ENCODE peak calls at places on chromosome 6, in five cellular contexts. One of them, this sample, is unnamed.

GRCh38 chr6:26044140-26045045 is 42.8 kb upstream of the HFE start:
- DNase-seq in K562: no peak
- DNase-seq in HepG2: peak
- DNase-seq in GM12878: no peak
- DNase-seq in SK-N-SH: no peak
- DNase-seq in this sample: no peak

GRCh38 chr6:147514831-147515230 is 6.3 kb downstream of the SAMD5 start:
- DNase-seq in K562: no peak
- DNase-seq in HepG2: no peak
- DNase-seq in GM12878: no peak
- DNase-seq in SK-N-SH: no peak
- DNase-seq in this sample: no peak

GRCh38 chr6:153698001-153698400 is 341.0 kb upstream of the OPRM1 start:
- DNase-seq in K562: no peak
- DNase-seq in HepG2: no peak
- DNase-seq in GM12878: no peak
- DNase-seq in SK-N-SH: no peak
- DNase-seq in this sample: no peak

GRCh38 chr6:31888281-31889258 is 8.9 kb downstream of the EHMT2 start:
- DNase-seq in K562: peak
- DNase-seq in HepG2: no peak
- DNase-seq in GM12878: no peak
- DNase-seq in SK-N-SH: peak
- DNase-seq in this sample: no peak

GRCh38 chr6:49003348-49003747 is 459.7 kb downstream of the MMUT start:
- DNase-seq in K562: no peak
- DNase-seq in HepG2: no peak
- DNase-seq in GM12878: no peak
- DNase-seq in SK-N-SH: no peak
- DNase-seq in this sample: no peak

GRCh38 chr6:731924-732323 is 39.0 kb upstream of the EXOC2 start:
- DNase-seq in K562: no peak
- DNase-seq in HepG2: no peak
- DNase-seq in GM12878: no peak
- DNase-seq in SK-N-SH: no peak
- DNase-seq in this sample: no peak

GRCh38 chr6:116971959-116972358 is 94.9 kb downstream of the RFX6 start:
- DNase-seq in K562: peak
- DNase-seq in HepG2: peak
- DNase-seq in GM12878: no peak
- DNase-seq in SK-N-SH: peak
- DNase-seq in this sample: no peak

GRCh38 chr6:67451874-67452273 is 1183.2 kb upstream of the ADGRB3 start:
- DNase-seq in K562: no peak
- DNase-seq in HepG2: no peak
- DNase-seq in GM12878: no peak
- DNase-seq in SK-N-SH: no peak
- DNase-seq in this sample: no peak

GRCh38 chr6:79570802-79571367 is 33.7 kb upstream of the LCA5 start:
- DNase-seq in K562: peak
- DNase-seq in HepG2: peak
- DNase-seq in GM12878: no peak
- DNase-seq in SK-N-SH: peak
- DNase-seq in this sample: no peak

GRCh38 chr6:151160869-151161268 is 78.9 kb upstream of the AKAP12 start:
- DNase-seq in K562: no peak
- DNase-seq in HepG2: peak
- DNase-seq in GM12878: no peak
- DNase-seq in SK-N-SH: no peak
- DNase-seq in this sample: no peak

GRCh38 chr6:17017416-17017815 is 84.4 kb upstream of the STMND1 start:
- DNase-seq in K562: no peak
- DNase-seq in HepG2: no peak
- DNase-seq in GM12878: no peak
- DNase-seq in SK-N-SH: no peak
- DNase-seq in this sample: no peak

GRCh38 chr6:33248932-33249731 is 22.5 kb downstream of the VPS52 start:
- DNase-seq in K562: peak
- DNase-seq in HepG2: peak
- DNase-seq in GM12878: peak
- DNase-seq in SK-N-SH: peak
- DNase-seq in this sample: peak

GRCh38 chr6:33249732-33250625 is 21.7 kb downstream of the VPS52 start:
- DNase-seq in K562: peak
- DNase-seq in HepG2: no peak
- DNase-seq in GM12878: no peak
- DNase-seq in SK-N-SH: peak
- DNase-seq in this sample: no peak

GRCh38 chr6:33247977-33248642 is 23.6 kb downstream of the VPS52 start:
- DNase-seq in K562: peak
- DNase-seq in HepG2: peak
- DNase-seq in GM12878: peak
- DNase-seq in SK-N-SH: peak
- DNase-seq in this sample: peak

GRCh38 chr6:33250731-33251130 is 20.9 kb downstream of the VPS52 start:
- DNase-seq in K562: no peak
- DNase-seq in HepG2: no peak
- DNase-seq in GM12878: no peak
- DNase-seq in SK-N-SH: no peak
- DNase-seq in this sample: no peak

GRCh38 chr6:33248643-33248931 is 23.1 kb downstream of the VPS52 start:
- DNase-seq in K562: no peak
- DNase-seq in HepG2: no peak
- DNase-seq in GM12878: no peak
- DNase-seq in SK-N-SH: no peak
- DNase-seq in this sample: no peak
- TF ChIP-seq SIN3A in K562: no peak
- TF ChIP-seq SIN3A in HepG2: no peak
- TF ChIP-seq SIN3A in GM12878: no peak
- TF ChIP-seq SIN3A in SK-N-SH: no peak
- TF ChIP-seq SIN3A in this sample: no peak

DNA sequence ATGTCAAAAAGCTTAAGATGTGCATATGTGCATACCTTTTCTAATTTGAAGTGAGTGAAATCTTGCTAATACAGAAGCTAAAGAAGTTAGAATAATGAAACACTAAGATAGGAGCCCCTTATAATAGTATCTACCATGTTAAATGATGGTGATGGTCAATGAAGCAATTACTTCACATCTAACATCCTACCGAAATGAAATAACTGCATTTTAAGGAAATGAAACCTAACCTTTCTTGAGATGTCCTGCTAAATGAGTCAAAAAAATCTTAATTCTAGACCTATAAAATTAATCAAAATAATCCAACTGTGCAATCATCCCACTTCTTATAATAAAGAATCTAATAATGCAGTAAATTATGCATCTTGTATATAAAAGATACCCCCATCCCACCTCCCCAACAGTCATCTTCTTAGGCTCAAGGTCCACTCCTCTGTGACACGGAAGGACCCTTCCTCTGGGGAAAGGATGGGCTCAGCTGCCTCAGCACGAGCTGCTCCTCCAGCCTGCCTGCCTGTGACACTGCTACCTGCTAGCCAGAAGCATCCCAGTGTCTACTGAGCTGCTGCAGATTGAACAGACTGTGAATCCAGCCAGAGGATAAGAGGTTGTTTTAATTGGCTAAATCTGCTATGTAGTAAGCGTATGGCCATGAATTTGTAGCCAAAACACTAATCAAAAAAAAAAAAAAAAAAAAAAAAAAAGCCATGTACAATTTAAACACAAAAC is 129.6 kb upstream of the BEND3 start:
- DNase-seq in K562: no peak
- DNase-seq in HepG2: no peak
- DNase-seq in GM12878: no peak
- DNase-seq in SK-N-SH: peak
- DNase-seq in this sample: no peak
- TF ChIP-seq USF2 in K562: no peak
- TF ChIP-seq USF2 in HepG2: no peak
- TF ChIP-seq USF2 in GM12878: no peak
- TF ChIP-seq USF2 in SK-N-SH: no peak
- TF ChIP-seq USF2 in this sample: no peak

DNA sequence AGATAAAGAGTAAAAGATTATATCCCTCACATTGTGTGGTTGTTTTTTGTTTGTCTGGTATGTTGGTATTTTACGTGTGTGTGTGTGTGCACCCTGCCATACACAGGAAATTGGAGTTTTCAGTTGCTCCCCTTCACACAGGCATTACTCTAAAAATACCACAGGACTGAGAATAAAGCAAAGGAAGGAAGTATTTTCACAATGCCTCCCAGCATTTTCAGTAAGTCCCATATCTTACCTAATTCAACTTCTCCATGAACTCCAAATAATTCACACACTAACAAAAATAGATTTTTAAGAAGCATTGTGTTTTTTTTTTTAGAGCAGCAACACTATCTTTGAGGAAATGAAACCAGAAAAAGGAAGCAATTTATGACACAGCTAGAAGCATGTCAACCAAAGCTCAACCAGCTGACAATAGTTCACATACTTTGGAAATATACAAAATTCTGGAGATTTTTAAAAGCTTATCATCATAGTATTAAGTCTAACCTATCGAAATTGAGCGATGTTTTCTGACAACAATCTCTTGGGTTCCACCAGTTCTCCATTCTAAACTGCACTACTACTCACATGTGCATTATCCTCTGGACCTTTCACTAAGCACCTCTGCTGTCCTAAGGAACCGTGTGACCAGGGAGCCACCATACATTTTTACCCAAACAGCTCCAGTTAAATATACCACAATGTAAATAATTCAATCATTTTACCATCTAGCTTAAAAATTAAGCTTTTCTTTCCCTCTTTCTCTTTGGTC is 2.1 kb downstream of the UBE2J1 start:
- DNase-seq in K562: no peak
- DNase-seq in HepG2: no peak
- DNase-seq in GM12878: no peak
- DNase-seq in SK-N-SH: no peak
- DNase-seq in this sample: no peak
- TF ChIP-seq SIN3A in K562: no peak
- TF ChIP-seq SIN3A in HepG2: no peak
- TF ChIP-seq SIN3A in GM12878: no peak
- TF ChIP-seq SIN3A in SK-N-SH: no peak
- TF ChIP-seq SIN3A in this sample: no peak

GRCh38 chr6:39357998-39358686 is 35.6 kb upstream of the KCNK16 start:
- DNase-seq in K562: no peak
- DNase-seq in HepG2: no peak
- DNase-seq in GM12878: no peak
- DNase-seq in SK-N-SH: peak
- DNase-seq in this sample: no peak
- TF ChIP-seq USF2 in K562: no peak
- TF ChIP-seq USF2 in HepG2: no peak
- TF ChIP-seq USF2 in GM12878: no peak
- TF ChIP-seq USF2 in SK-N-SH: no peak
- TF ChIP-seq USF2 in this sample: no peak

GRCh38 chr6:15551798-15552197 is 111.0 kb downstream of the DTNBP1 start:
- DNase-seq in K562: peak
- DNase-seq in HepG2: no peak
- DNase-seq in GM12878: no peak
- DNase-seq in SK-N-SH: peak
- DNase-seq in this sample: no peak
- TF ChIP-seq SIN3A in K562: no peak
- TF ChIP-seq SIN3A in HepG2: no peak
- TF ChIP-seq SIN3A in GM12878: no peak
- TF ChIP-seq SIN3A in SK-N-SH: no peak
- TF ChIP-seq SIN3A in this sample: no peak

This sample was measured in H1.